ENCODE peak calls at places on chromosomes 3 and 15, in four cellular contexts. One of them, this sample, is unnamed.

GRCh38 chr15:42450434-42450790 is 40.5 kb downstream of the ZNF106 start:
- DNase-seq in T1000: no peak
- DNase-seq in central memory CD8-positive, alpha-beta T cell: no peak
- DNase-seq in M059J: no peak
- DNase-seq in this sample: no peak

GRCh38 chr3:187743195-187744141 is 1.8 kb downstream of the BCL6 start:
- DNase-seq in M059J: peak; percentile 62
- DNase-seq in T1000: no peak
- DNase-seq in central memory CD8-positive, alpha-beta T cell: no peak
- DNase-seq in this sample: no peak

GRCh38 chr3:79247367-79248103 is 520.3 kb downstream of the ROBO1 start:
- DNase-seq in T1000: no peak
- DNase-seq in M059J: peak; percentile 13
- DNase-seq in central memory CD8-positive, alpha-beta T cell: no peak
- DNase-seq in this sample: no peak

GRCh38 chr15:52419494-52419893 is 109.2 kb downstream of the MYO5A start:
- DNase-seq in M059J: no peak
- DNase-seq in central memory CD8-positive, alpha-beta T cell: no peak
- DNase-seq in T1000: no peak
- DNase-seq in this sample: no peak

GRCh38 chr3:197331131-197331530 is 32.7 kb upstream of the DLG1 start:
- DNase-seq in central memory CD8-positive, alpha-beta T cell: no peak
- DNase-seq in M059J: no peak
- DNase-seq in T1000: no peak
- DNase-seq in this sample: no peak

GRCh38 chr3:126208618-126209256 is 28.4 kb upstream of the ALDH1L1 start:
- DNase-seq in T1000: peak; percentile 86
- DNase-seq in central memory CD8-positive, alpha-beta T cell: no peak
- DNase-seq in M059J: peak; percentile 98
- DNase-seq in this sample: no peak

GRCh38 chr3:41317718-41318117 is 118.4 kb downstream of the CTNNB1 start:
- DNase-seq in central memory CD8-positive, alpha-beta T cell: no peak
- DNase-seq in M059J: peak; percentile 86
- DNase-seq in T1000: no peak
- DNase-seq in this sample: no peak

GRCh38 chr3:77467702-77468407 is 428.0 kb downstream of the ROBO2 start:
- DNase-seq in T1000: no peak
- DNase-seq in M059J: no peak
- DNase-seq in central memory CD8-positive, alpha-beta T cell: no peak
- DNase-seq in this sample: no peak

GRCh38 chr15:35444557-35445204 is 101.3 kb downstream of the DPH6 start:
- DNase-seq in T1000: no peak
- DNase-seq in central memory CD8-positive, alpha-beta T cell: no peak
- DNase-seq in M059J: peak; percentile 55
- DNase-seq in this sample: no peak

GRCh38 chr3:97882975-97883598 is 61.3 kb downstream of the CRYBG3 start:
- DNase-seq in M059J: peak; percentile 87
- DNase-seq in central memory CD8-positive, alpha-beta T cell: no peak
- DNase-seq in T1000: no peak
- DNase-seq in this sample: no peak

This sample was measured in hypothalamus.